ENCODE peak calls at places on chromosomes 6 and 20, in four cellular contexts. One of them, this sample, is unnamed. For H3K4me1, the result is how much of the 10 kb centered on the place peaks cover.

GRCh38 chr6:37738216-37738615 is 40.5 kb upstream of the MDGA1 start:
- DNase-seq in foreskin keratinocyte: no peak
- DNase-seq in small intestine: no peak
- DNase-seq in heart left ventricle: no peak
- DNase-seq in this sample: no peak

GRCh38 chr6:149608381-149608982 is 40.0 kb downstream of the KATNA1 start:
- DNase-seq in foreskin keratinocyte: no peak
- DNase-seq in small intestine: no peak
- DNase-seq in heart left ventricle: no peak
- DNase-seq in this sample: peak

GRCh38 chr6:8240316-8240715 is 138.0 kb upstream of the EEF1E1 start:
- DNase-seq in foreskin keratinocyte: no peak
- DNase-seq in small intestine: no peak
- DNase-seq in heart left ventricle: no peak
- DNase-seq in this sample: no peak

GRCh38 chr6:136550045-136550329 is 235 bp downstream of the MAP7 start:
- DNase-seq in foreskin keratinocyte: no peak
- DNase-seq in small intestine: no peak
- DNase-seq in heart left ventricle: no peak
- DNase-seq in this sample: no peak

GRCh38 chr6:61682562-61682961 is 603.5 kb downstream of the KHDRBS2 start:
- DNase-seq in foreskin keratinocyte: no peak
- DNase-seq in small intestine: no peak
- DNase-seq in heart left ventricle: no peak
- DNase-seq in this sample: no peak

GRCh38 chr6:1280666-1281300 is 31.1 kb upstream of the FOXQ1 start:
- DNase-seq in foreskin keratinocyte: no peak
- DNase-seq in small intestine: no peak
- DNase-seq in heart left ventricle: no peak
- DNase-seq in this sample: no peak

GRCh38 chr6:141685416-141685815 is 447.3 kb upstream of the GJE1 start:
- DNase-seq in foreskin keratinocyte: no peak
- DNase-seq in small intestine: no peak
- DNase-seq in heart left ventricle: no peak
- DNase-seq in this sample: no peak

GRCh38 chr6:141394565-141395051 is 738.1 kb upstream of the GJE1 start:
- DNase-seq in foreskin keratinocyte: no peak
- DNase-seq in small intestine: no peak
- DNase-seq in heart left ventricle: peak
- DNase-seq in this sample: no peak

GRCh38 chr6:5630636-5631035 is 369.3 kb downstream of the FARS2 start:
- DNase-seq in foreskin keratinocyte: no peak
- DNase-seq in small intestine: no peak
- DNase-seq in heart left ventricle: no peak
- DNase-seq in this sample: no peak

GRCh38 chr20:1900321-1900791 is 5.1 kb downstream of the SIRPA start:
- DNase-seq in foreskin keratinocyte: peak
- DNase-seq in small intestine: peak
- DNase-seq in heart left ventricle: peak
- DNase-seq in this sample: peak

GRCh38 chr6:75210885-75211739 is 5.3 kb upstream of the COL12A1 start:
- DNase-seq in foreskin keratinocyte: no peak
- DNase-seq in small intestine: peak
- DNase-seq in heart left ventricle: peak
- DNase-seq in this sample: peak

GRCh38 chr6:158150701-158151100 is 17.4 kb downstream of the SERAC1 start:
- DNase-seq in foreskin keratinocyte: no peak
- DNase-seq in small intestine: no peak
- DNase-seq in heart left ventricle: no peak
- DNase-seq in this sample: no peak

GRCh38 chr20:54173653-54174451 is at the start of gene CYP24A1:
- DNase-seq in foreskin keratinocyte: no peak
- DNase-seq in small intestine: peak
- DNase-seq in heart left ventricle: no peak
- DNase-seq in this sample: no peak

GRCh38 chr6:74534485-74535211 is 671.2 kb downstream of the COL12A1 start:
- DNase-seq in foreskin keratinocyte: no peak
- DNase-seq in small intestine: peak
- DNase-seq in heart left ventricle: no peak
- DNase-seq in this sample: no peak

GRCh38 chr6:30060634-30060981 is 457 bp upstream of the POLR1H start:
- DNase-seq in foreskin keratinocyte: no peak
- DNase-seq in small intestine: no peak
- DNase-seq in heart left ventricle: peak
- DNase-seq in this sample: peak

GRCh38 chr6:8481727-8482126 is 46.4 kb upstream of the SLC35B3 start:
- DNase-seq in foreskin keratinocyte: no peak
- DNase-seq in small intestine: no peak
- DNase-seq in heart left ventricle: no peak
- DNase-seq in this sample: no peak

GRCh38 chr20:44959082-44959895 is 908 bp downstream of the TOMM34 start:
- DNase-seq in foreskin keratinocyte: peak
- DNase-seq in small intestine: no peak
- DNase-seq in heart left ventricle: no peak
- DNase-seq in this sample: peak

GRCh38 chr6:44072959-44073611 is 54.2 kb downstream of the MRPL14 start:
- DNase-seq in foreskin keratinocyte: peak
- DNase-seq in small intestine: peak
- DNase-seq in heart left ventricle: peak
- DNase-seq in this sample: peak

GRCh38 chr6:45676376-45676775 is 298.6 kb upstream of the SUPT3H start:
- DNase-seq in foreskin keratinocyte: no peak
- DNase-seq in small intestine: no peak
- DNase-seq in heart left ventricle: no peak
- DNase-seq in this sample: no peak
- H3K4me1 ChIP-seq in foreskin keratinocyte: under half
- H3K4me1 ChIP-seq in small intestine: under half
- H3K4me1 ChIP-seq in heart left ventricle: under half
- H3K4me1 ChIP-seq in this sample: under half

DNA sequence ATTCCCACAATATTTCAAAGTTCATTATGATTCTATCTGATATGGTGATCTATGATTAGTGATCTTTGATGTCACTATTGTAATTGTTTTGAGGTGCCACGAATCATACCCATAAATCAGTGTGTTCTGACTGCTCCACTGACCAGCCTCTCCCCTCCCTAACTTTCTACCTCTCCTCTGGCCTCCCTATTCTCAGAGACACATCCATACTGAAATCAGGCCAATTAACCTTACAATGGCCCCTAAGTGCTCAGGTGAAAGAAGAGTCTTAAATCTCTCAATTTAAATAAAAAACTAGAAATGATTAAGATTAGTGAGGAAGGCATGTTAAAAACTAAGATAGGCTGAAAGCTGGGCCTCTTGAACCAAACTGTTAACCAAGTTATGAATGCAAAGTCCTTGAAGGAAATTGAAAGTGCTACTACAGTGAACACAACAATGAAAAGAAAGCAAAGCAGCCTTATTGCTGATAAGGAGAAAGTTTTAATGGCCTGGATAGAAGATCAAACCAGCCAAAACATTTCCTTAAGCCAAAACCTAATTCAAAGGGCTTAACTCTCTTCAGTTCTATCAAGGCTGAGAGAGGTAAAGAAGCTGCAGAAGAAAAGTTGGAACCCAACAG is 196.9 kb upstream of the SHLD1 start:
- DNase-seq in foreskin keratinocyte: no peak
- DNase-seq in small intestine: peak
- DNase-seq in heart left ventricle: no peak
- DNase-seq in this sample: no peak
- H3K27ac ChIP-seq in foreskin keratinocyte: no peak
- H3K27ac ChIP-seq in small intestine: peak
- H3K27ac ChIP-seq in heart left ventricle: no peak
- H3K27ac ChIP-seq in this sample: no peak

GRCh38 chr6:31497595-31498476 is at the start of gene MICB:
- DNase-seq in foreskin keratinocyte: peak
- DNase-seq in small intestine: peak
- DNase-seq in heart left ventricle: peak
- DNase-seq in this sample: peak

GRCh38 chr6:31495580-31495979 is 2.4 kb upstream of the MICB start:
- DNase-seq in foreskin keratinocyte: no peak
- DNase-seq in small intestine: peak
- DNase-seq in heart left ventricle: no peak
- DNase-seq in this sample: no peak

GRCh38 chr6:31498748-31499147 is 803 bp downstream of the MICB start:
- DNase-seq in foreskin keratinocyte: no peak
- DNase-seq in small intestine: no peak
- DNase-seq in heart left ventricle: no peak
- DNase-seq in this sample: peak

GRCh38 chr6:31490115-31490873 is 7.7 kb upstream of the MICB start:
- DNase-seq in foreskin keratinocyte: no peak
- DNase-seq in small intestine: no peak
- DNase-seq in heart left ventricle: no peak
- DNase-seq in this sample: no peak

DNA sequence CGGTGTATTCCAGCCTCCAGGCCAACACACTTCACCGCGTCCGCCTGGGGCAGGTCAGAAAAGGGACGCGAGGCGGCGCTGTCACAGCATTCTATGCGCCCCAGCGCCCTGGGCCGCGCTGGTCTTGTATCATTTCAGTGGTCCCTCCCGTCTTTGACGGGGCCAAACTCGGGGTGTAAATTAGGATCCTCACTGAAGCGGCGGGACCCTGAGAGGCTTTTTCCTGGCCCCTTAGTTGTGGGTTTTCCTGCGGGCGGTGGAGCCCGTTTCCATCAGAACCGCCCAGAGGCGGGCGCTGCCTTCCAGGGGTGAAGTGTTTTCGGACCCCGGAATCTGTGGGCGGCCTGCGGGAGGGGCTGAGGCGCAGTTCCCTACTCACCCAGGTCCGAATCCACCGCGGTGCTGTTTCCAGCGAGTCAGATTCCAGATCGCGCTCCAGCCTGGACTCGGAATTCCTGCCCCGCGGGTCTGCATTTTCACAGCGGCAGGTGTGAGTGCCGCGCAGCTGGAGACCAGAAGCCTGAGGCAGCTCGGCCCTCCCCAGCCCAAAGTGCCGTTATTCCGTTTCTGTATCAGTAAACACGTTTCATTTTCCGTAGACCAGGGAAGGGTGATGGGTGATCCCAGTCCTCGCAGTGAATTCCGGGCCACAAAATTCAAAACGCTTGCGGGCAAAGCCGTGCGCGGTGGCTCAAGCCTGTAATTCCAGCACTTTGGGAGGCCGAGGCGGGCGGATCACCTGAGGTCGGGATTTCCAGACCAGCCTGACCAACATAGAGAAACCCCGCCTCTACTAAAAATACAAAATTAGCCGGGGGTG is 3.9 kb upstream of the MICB start:
- DNase-seq in foreskin keratinocyte: no peak
- DNase-seq in small intestine: peak
- DNase-seq in heart left ventricle: peak
- DNase-seq in this sample: peak
- H3K4me1 ChIP-seq in foreskin keratinocyte: under half
- H3K4me1 ChIP-seq in small intestine: under half
- H3K4me1 ChIP-seq in heart left ventricle: under half
- H3K4me1 ChIP-seq in this sample: under half

DNA sequence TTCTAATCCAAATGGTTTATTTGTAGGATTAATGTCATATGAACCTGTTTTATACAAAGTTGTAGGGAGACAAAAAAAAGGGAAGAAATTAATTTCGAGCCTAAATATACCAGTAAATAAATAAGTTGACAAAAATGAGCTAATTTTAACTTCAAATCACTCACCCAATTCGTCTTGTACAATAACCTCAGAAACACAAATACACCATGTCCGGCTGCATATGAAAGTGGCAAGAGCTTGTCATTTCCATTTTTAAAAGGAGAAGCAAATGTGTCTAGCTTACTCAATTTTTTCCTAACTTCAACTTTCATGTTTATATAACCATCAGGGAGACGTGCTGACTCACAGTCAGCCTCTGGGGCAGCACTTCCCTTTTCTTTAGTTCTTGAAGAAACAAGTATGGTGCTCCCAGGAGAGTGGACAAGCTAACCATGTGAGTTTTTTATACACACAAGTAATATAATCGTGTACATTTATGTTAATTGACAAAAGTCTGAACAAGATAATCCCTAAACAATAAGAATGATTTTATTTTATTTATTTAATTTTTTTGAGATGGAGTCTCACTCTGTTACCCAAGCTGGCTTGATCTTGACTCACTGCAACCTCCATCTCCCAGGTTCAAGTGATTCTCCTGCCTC is 55.5 kb upstream of the SGK1 start:
- DNase-seq in foreskin keratinocyte: no peak
- DNase-seq in small intestine: no peak
- DNase-seq in heart left ventricle: peak
- DNase-seq in this sample: peak
- H3K27ac ChIP-seq in foreskin keratinocyte: no peak
- H3K27ac ChIP-seq in small intestine: no peak
- H3K27ac ChIP-seq in heart left ventricle: peak
- H3K27ac ChIP-seq in this sample: no peak

GRCh38 chr20:49694450-49695071 is 19.1 kb downstream of the B4GALT5 start:
- DNase-seq in foreskin keratinocyte: no peak
- DNase-seq in small intestine: peak
- DNase-seq in heart left ventricle: no peak
- DNase-seq in this sample: no peak

GRCh38 chr20:49693435-49694171 is 20.1 kb downstream of the B4GALT5 start:
- DNase-seq in foreskin keratinocyte: no peak
- DNase-seq in small intestine: no peak
- DNase-seq in heart left ventricle: no peak
- DNase-seq in this sample: no peak

GRCh38 chr20:49697071-49697470 is 16.6 kb downstream of the B4GALT5 start:
- DNase-seq in foreskin keratinocyte: no peak
- DNase-seq in small intestine: peak
- DNase-seq in heart left ventricle: no peak
- DNase-seq in this sample: no peak

GRCh38 chr20:49696594-49696993 is 17.1 kb downstream of the B4GALT5 start:
- DNase-seq in foreskin keratinocyte: no peak
- DNase-seq in small intestine: peak
- DNase-seq in heart left ventricle: no peak
- DNase-seq in this sample: no peak

GRCh38 chr20:49695830-49696229 is 17.8 kb downstream of the B4GALT5 start:
- DNase-seq in foreskin keratinocyte: no peak
- DNase-seq in small intestine: no peak
- DNase-seq in heart left ventricle: no peak
- DNase-seq in this sample: no peak
- H3K4me1 ChIP-seq in foreskin keratinocyte: half or more
- H3K4me1 ChIP-seq in small intestine: under half
- H3K4me1 ChIP-seq in heart left ventricle: half or more
- H3K4me1 ChIP-seq in this sample: under half

This sample was measured in thyroid gland.